ENCODE peak calls at places on chromosomes 12 and 14, in five cellular contexts. F is A549, C is neural crest cell, U is K562, R is choroid plexus epithelial cell. A is an unnamed sample.

GRCh38 chr14:95545769-95546168 is 10.9 kb downstream of the GLRX5 start:
- DNase-seq in F (peak; percentile 58), C (no peak), U (peak; percentile 41), R (peak; percentile 82), A (no peak)

GRCh38 chr12:4275869-4276253 is 2.3 kb downstream of the CCND2 start:
- DNase-seq in F (no peak), C (no peak), U (no peak), R (no peak), A (no peak)

GRCh38 chr12:124837958-124838803 is 25.5 kb downstream of the SCARB1 start:
- DNase-seq in F (peak; percentile 94), C (no peak), U (no peak), R (peak; percentile 99), A (no peak)

GRCh38 chr12:129532707-129533499 is 370.9 kb downstream of the TMEM132D start:
- DNase-seq in F (no peak), C (no peak), U (no peak), R (no peak), A (no peak)

GRCh38 chr14:76309572-76310551 is 66.1 kb upstream of the ESRRB start:
- DNase-seq in F (no peak), C (no peak), U (no peak), R (no peak), A (no peak)

GRCh38 chr12:24198070-24198469 is 248.6 kb upstream of the SOX5 start:
- DNase-seq in F (no peak), C (no peak), U (no peak), R (peak; percentile 60), A (no peak)

GRCh38 chr14:75222208-75222701 is 45.8 kb upstream of the TMED10 start:
- DNase-seq in F (no peak), C (no peak), U (peak; percentile 34), R (peak; percentile 95), A (peak; percentile 51)

GRCh38 chr12:26126340-26127284 is 1.8 kb upstream of the BHLHE41 start:
- DNase-seq in F (peak; percentile 78), C (peak; percentile 66), U (peak; percentile 49), R (peak; percentile 79), A (peak; percentile 76)

GRCh38 chr12:103301642-103302620 is 193.8 kb downstream of the C12orf42 start:
- DNase-seq in F (no peak), C (peak; percentile 53), U (no peak), R (no peak), A (no peak)

GRCh38 chr12:47945341-47945728 is 18.1 kb upstream of the TMEM106C start:
- DNase-seq in F (no peak), C (no peak), U (no peak), R (no peak), A (no peak)

GRCh38 chr14:91245029-91245428 is 525 bp upstream of the GPR68 start:
- DNase-seq in F (no peak), C (no peak), U (no peak), R (no peak), A (no peak)

GRCh38 chr14:21518725-21519124 is 7.4 kb downstream of the SALL2 start:
- DNase-seq in F (no peak), C (no peak), U (no peak), R (no peak), A (no peak)
- TF ChIP-seq CTCF in F (no peak), C (no peak), U (no peak), R (no peak), A (no peak)

DNA sequence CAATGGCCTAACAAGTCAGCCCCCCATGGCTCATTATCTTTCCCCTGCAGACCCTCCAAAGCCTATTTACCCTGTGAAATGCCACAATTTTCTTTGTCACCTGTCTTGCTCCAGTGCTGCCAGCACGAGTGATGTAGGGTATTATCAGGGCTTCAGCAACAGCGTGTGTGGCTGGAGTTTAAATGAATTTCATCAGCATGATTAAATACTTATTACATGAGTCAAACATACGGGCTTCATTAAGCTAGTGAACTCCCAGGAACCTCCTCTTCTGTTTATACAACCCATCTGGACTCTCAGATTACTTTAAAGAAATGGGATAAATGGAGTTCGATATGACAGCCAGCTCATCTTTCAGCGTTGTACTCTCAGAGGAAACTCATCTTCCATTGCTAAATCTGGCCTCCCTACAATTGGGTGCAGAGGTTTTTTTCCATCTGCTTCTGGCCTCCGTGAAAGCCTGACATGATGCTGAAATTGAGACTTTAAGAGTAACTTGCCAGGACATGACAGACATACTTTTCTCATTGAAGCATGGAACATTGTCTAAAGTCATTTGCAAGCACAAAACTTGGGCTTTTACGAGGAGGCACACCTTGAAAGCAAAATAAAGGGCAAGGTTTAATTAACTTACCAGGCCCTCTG is 135.8 kb downstream of the TMEM30B start:
- DNase-seq in F (no peak), C (no peak), U (no peak), R (peak; percentile 95), A (no peak)
- TF ChIP-seq CTCF in F (no peak), C (no peak), U (no peak), R (no peak), A (no peak)

GRCh38 chr14:67335781-67336180 is 23.8 kb downstream of the ATP6V1D start:
- DNase-seq in F (peak; percentile 15), C (peak; percentile 12), U (peak; percentile 7), R (peak; percentile 64), A (no peak)
- TF ChIP-seq CTCF in F (peak; percentile 52), C (peak; percentile 64), U (peak; percentile 13), R (peak; percentile 55), A (peak; percentile 40)

GRCh38 chr14:50964683-50965390 is 20.6 kb upstream of the PYGL start:
- DNase-seq in F (peak; percentile 11), C (no peak), U (no peak), R (peak; percentile 99), A (no peak)
- TF ChIP-seq CTCF in F (no peak), C (no peak), U (no peak), R (no peak), A (no peak)

DNA sequence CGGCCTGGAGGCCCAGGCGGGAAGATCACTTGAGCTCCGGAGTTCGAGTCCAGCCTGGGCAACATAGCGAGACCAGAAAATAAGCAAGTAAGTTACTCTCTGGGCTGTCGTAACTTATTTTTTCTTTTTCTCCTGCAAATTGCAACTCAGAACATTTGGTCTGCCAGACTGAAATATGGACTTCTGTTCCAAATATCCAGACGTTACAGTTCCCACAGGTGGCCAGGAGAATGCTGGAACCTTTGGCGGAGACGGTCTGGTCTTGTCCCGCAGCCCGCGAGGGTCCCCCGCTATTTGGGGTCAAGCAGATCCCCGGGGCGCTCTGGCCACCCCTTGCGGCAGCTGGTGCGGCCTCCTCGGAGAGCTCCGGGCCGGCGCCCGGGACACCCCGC is 488 bp upstream of the PLEKHH1 start:
- DNase-seq in F (no peak), C (no peak), U (no peak), R (no peak), A (no peak)
- TF ChIP-seq CTCF in F (no peak), C (no peak), U (no peak), R (no peak), A (no peak)

DNA sequence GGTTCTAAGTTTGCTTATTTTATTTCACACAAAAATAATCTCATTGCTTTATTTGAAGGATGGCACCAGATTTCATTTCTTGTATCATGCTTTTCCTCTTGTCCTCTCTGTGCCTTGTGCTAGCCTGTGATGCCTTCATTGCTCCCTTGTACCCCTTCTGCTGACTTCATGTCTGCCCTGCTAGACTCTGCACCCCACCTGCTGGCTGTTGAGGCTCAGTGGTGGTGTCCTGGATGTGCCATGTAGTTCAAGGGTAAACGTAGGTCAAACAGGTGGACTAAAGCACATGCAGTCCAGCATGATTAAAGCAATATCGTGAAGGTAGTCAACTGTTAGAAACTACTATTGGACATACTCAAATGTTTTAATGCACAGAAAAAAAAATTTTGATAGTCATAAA is 21.6 kb downstream of the MRPS35 start:
- DNase-seq in F (peak; percentile 18), C (no peak), U (no peak), R (peak; percentile 22), A (no peak)
- TF ChIP-seq CTCF in F (no peak), C (peak; percentile 25), U (peak; percentile 41), R (peak; percentile 57), A (no peak)

DNA sequence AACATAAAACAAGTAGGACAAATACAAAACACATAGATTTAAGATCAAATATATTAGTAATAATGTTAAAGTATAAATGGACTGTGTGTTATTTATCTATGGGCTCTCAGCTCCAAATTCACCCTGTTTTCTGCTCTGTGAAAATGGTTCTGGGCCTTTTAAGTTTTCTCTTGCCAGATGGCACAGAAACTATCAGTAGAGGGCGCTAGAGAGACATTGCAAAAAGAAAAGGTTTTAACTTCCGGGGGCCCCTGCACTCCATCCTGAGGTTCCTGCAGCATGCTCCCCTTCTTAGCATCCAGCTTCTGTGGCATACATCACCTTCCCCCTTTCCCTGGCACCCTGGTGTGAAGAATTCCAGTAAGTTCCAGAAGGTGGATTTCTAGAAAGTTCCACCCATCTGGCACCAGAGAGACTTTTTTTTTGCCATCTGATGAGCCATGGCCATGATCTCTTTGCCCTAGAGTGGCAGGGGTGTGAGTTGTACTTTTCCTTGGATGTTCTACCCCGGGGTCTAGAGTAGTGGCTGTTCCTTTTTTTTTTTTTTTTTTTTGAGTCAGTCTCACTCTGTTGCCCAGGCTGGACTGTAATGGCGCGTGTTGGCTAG is 29.3 kb downstream of the ZCRB1 start:
- DNase-seq in F (no peak), C (no peak), U (peak; percentile 20), R (peak; percentile 26), A (no peak)
- TF ChIP-seq CTCF in F (peak; percentile 42), C (peak; percentile 56), U (peak; percentile 56), R (peak; percentile 57), A (peak; percentile 21)